ENCODE peak calls at places on chromosomes 11 and 22, in ten cellular contexts. T, J, P, Q, W, M, U, G, E and A are unnamed samples.

GRCh38 chr11:68923614-68924013 is 19.9 kb downstream of the IGHMBP2 start:
- DNase-seq in T (no peak), J (no peak), P (no peak), Q (no peak), W (no peak), M (no peak), U (no peak), G (peak; percentile 9), E (no peak), A (no peak)

GRCh38 chr11:11748706-11749365 is 92.9 kb upstream of the USP47 start:
- DNase-seq in T (no peak), J (peak; percentile 58), P (peak; percentile 54), Q (no peak), W (no peak), M (no peak), U (no peak), G (peak; percentile 2), E (no peak), A (peak; percentile 3)

GRCh38 chr22:49412236-49412635 is 415.4 kb downstream of the BRD1 start:
- DNase-seq in T (no peak), J (no peak), P (no peak), Q (no peak), W (no peak), M (no peak), U (no peak), G (no peak), E (no peak), A (no peak)

GRCh38 chr22:41117127-41117965 is 25.0 kb downstream of the EP300 start:
- DNase-seq in T (no peak), J (no peak), P (no peak), Q (no peak), W (no peak), M (no peak), U (no peak), G (no peak), E (no peak), A (no peak)

GRCh38 chr11:70105755-70106571 is 27.8 kb downstream of the ANO1 start:
- DNase-seq in T (no peak), J (no peak), P (no peak), Q (no peak), W (no peak), M (no peak), U (no peak), G (no peak), E (no peak), A (no peak)

GRCh38 chr22:24153353-24153752 is 27.9 kb upstream of the SUSD2 start:
- DNase-seq in T (no peak), J (peak; percentile 57), P (no peak), Q (no peak), W (peak; percentile 74), M (no peak), U (no peak), G (no peak), E (no peak), A (no peak)

GRCh38 chr11:69151811-69152210 is 3.9 kb upstream of the SMIM38 start:
- DNase-seq in T (no peak), J (no peak), P (no peak), Q (no peak), W (no peak), M (no peak), U (no peak), G (no peak), E (no peak), A (no peak)

GRCh38 chr22:43002198-43002577 is 12.8 kb downstream of the PACSIN2 start:
- DNase-seq in T (no peak), J (peak; percentile 88), P (peak; percentile 81), Q (no peak), W (no peak), M (no peak), U (no peak), G (no peak), E (no peak), A (no peak)